ENCODE peak calls at places on chromosomes 3 and 15, in six cellular contexts. R is WTC11; Q is HEK293T; E is fibroblast of the conjunctiva; O is activated CD4-positive, alpha-beta T cell treated with anti-CD3 and anti-CD28 coated beads for 24 hours; C is activated naive CD4-positive, alpha-beta T cell treated with anti-CD3 and anti-CD28 coated beads for 36 hours. A is an unnamed sample.

GRCh38 chr15:101556273-101556672 is 66.8 kb upstream of the PCSK6 start:
- DNase-seq in R (no peak), Q (no peak), E (no peak), O (no peak), C (no peak), A (no peak)

GRCh38 chr3:180882115-180882514 is 30.4 kb upstream of the FXR1 start:
- DNase-seq in R (no peak), Q (no peak), E (no peak), O (no peak), C (no peak), A (no peak)

GRCh38 chr15:55005679-55006078 is 191.1 kb downstream of the RSL24D1 start:
- DNase-seq in R (no peak), Q (no peak), E (no peak), O (no peak), C (no peak), A (no peak)

GRCh38 chr15:29854413-29854812 is 32.1 kb upstream of the TJP1 start:
- DNase-seq in R (no peak), Q (no peak), E (no peak), O (no peak), C (no peak), A (no peak)

GRCh38 chr3:177105623-177106022 is 91.7 kb downstream of the TBL1XR1 start:
- DNase-seq in R (no peak), Q (no peak), E (no peak), O (no peak), C (no peak), A (no peak)

GRCh38 chr3:31704651-31705179 is 172.0 kb downstream of the STT3B start:
- DNase-seq in R (no peak), Q (no peak), E (peak), O (peak), C (peak), A (no peak)

GRCh38 chr3:33063651-33064051 is 33.3 kb downstream of the GLB1 start:
- DNase-seq in R (no peak), Q (no peak), E (peak), O (peak), C (peak), A (no peak)

GRCh38 chr3:184633185-184633584 is 71.6 kb downstream of the EPHB3 start:
- DNase-seq in R (no peak), Q (no peak), E (no peak), O (no peak), C (no peak), A (no peak)

GRCh38 chr15:95857124-95857757 is 473.3 kb upstream of the NR2F2 start:
- DNase-seq in R (no peak), Q (no peak), E (no peak), O (no peak), C (no peak), A (no peak)

GRCh38 chr3:27431116-27431515 is 53.1 kb downstream of the SLC4A7 start:
- DNase-seq in R (no peak), Q (no peak), E (peak), O (no peak), C (no peak), A (no peak)

GRCh38 chr3:190182418-190183043 is 61.8 kb upstream of the P3H2 start:
- DNase-seq in R (no peak), Q (no peak), E (no peak), O (no peak), C (no peak), A (no peak)

GRCh38 chr3:183493296-183494045 is 62.0 kb downstream of the KLHL6 start:
- DNase-seq in R (no peak), Q (no peak), E (no peak), O (no peak), C (no peak), A (no peak)

GRCh38 chr3:145550522-145550921 is 610.5 kb downstream of the PLOD2 start:
- DNase-seq in R (no peak), Q (no peak), E (no peak), O (no peak), C (no peak), A (no peak)

GRCh38 chr15:35925634-35926380 is 379.8 kb upstream of the DPH6 start:
- DNase-seq in R (no peak), Q (no peak), E (no peak), O (no peak), C (no peak), A (no peak)

GRCh38 chr15:60004846-60005351 is 788 bp downstream of the FOXB1 start:
- DNase-seq in R (peak), Q (no peak), E (no peak), O (no peak), C (peak), A (no peak)

GRCh38 chr15:30063829-30064559 is 18.8 kb upstream of the GOLGA8J start:
- DNase-seq in R (no peak), Q (no peak), E (no peak), O (no peak), C (no peak), A (no peak)

GRCh38 chr15:77171568-77171967 is 100.7 kb upstream of the TSPAN3 start:
- DNase-seq in R (no peak), Q (no peak), E (no peak), O (no peak), C (no peak), A (no peak)

GRCh38 chr3:111045564-111045963 is 26.1 kb upstream of the NECTIN3 start:
- DNase-seq in R (no peak), Q (no peak), E (no peak), O (no peak), C (no peak), A (no peak)

GRCh38 chr3:76646921-76647562 is 392.9 kb upstream of the ROBO2 start:
- DNase-seq in R (peak), Q (no peak), E (no peak), O (no peak), C (no peak), A (peak)

GRCh38 chr3:30699927-30700326 is 93.5 kb downstream of the TGFBR2 start:
- DNase-seq in R (no peak), Q (no peak), E (no peak), O (no peak), C (no peak), A (no peak)

GRCh38 chr3:133574260-133574881 is 885 bp downstream of the CDV3 start:
- DNase-seq in R (peak), Q (peak), E (peak), O (peak), C (peak), A (no peak)

GRCh38 chr15:27619204-27619603 is 479.9 kb downstream of the OCA2 start:
- DNase-seq in R (no peak), Q (no peak), E (no peak), O (no peak), C (no peak), A (no peak)

GRCh38 chr15:42147431-42147735 is 9.1 kb downstream of the PLA2G4F start:
- DNase-seq in R (no peak), Q (no peak), E (no peak), O (no peak), C (no peak), A (no peak)

GRCh38 chr3:46027736-46028397 is 584 bp upstream of the XCR1 start:
- DNase-seq in R (no peak), Q (no peak), E (no peak), O (no peak), C (no peak), A (no peak)

GRCh38 chr3:29382399-29382798 is 101.5 kb downstream of the RBMS3 start:
- DNase-seq in R (no peak), Q (no peak), E (peak), O (no peak), C (no peak), A (no peak)

GRCh38 chr15:90646662-90647305 is 70.4 kb upstream of the BLM start:
- DNase-seq in R (no peak), Q (no peak), E (no peak), O (no peak), C (no peak), A (no peak)

GRCh38 chr3:68055238-68055637 is 400.8 kb upstream of the SUCLG2 start:
- DNase-seq in R (no peak), Q (no peak), E (no peak), O (no peak), C (no peak), A (no peak)

GRCh38 chr15:82699726-82700125 is 9.9 kb downstream of the AP3B2 start:
- DNase-seq in R (peak), Q (no peak), E (no peak), O (no peak), C (no peak), A (no peak)